ENCODE peak calls at places on chromosomes 1 and 21, in seven cellular contexts. One of them, this sample, is unnamed. For H3K4me1 and H3K36me3, the result is how much of the 10 kb centered on the place peaks cover.

GRCh38 chr1:235831148-235831547 is 35.6 kb downstream of the LYST start:
- DNase-seq in ovary: no peak
- DNase-seq in HAP-1: no peak
- DNase-seq in aorta: no peak
- DNase-seq in NT2/D1: no peak
- DNase-seq in CD8-positive, alpha-beta memory T cell: no peak
- DNase-seq in mucosa of descending colon: no peak
- DNase-seq in this sample: no peak

GRCh38 chr1:69070660-69071373 is 496.9 kb upstream of the LRRC7 start:
- DNase-seq in ovary: no peak
- DNase-seq in HAP-1: no peak
- DNase-seq in aorta: no peak
- DNase-seq in NT2/D1: no peak
- DNase-seq in CD8-positive, alpha-beta memory T cell: no peak
- DNase-seq in mucosa of descending colon: no peak
- DNase-seq in this sample: no peak

GRCh38 chr1:56477164-56478111 is 101.9 kb downstream of the PLPP3 start:
- DNase-seq in ovary: peak
- DNase-seq in HAP-1: peak
- DNase-seq in aorta: peak
- DNase-seq in NT2/D1: peak
- DNase-seq in CD8-positive, alpha-beta memory T cell: no peak
- DNase-seq in mucosa of descending colon: peak
- DNase-seq in this sample: no peak

GRCh38 chr1:244665771-244666217 is 12.9 kb downstream of the DESI2 start:
- DNase-seq in ovary: no peak
- DNase-seq in HAP-1: peak
- DNase-seq in aorta: no peak
- DNase-seq in NT2/D1: no peak
- DNase-seq in CD8-positive, alpha-beta memory T cell: no peak
- DNase-seq in mucosa of descending colon: no peak
- DNase-seq in this sample: no peak

GRCh38 chr1:218480691-218481099 is 135.6 kb downstream of the TGFB2 start:
- DNase-seq in ovary: no peak
- DNase-seq in HAP-1: no peak
- DNase-seq in aorta: no peak
- DNase-seq in NT2/D1: no peak
- DNase-seq in CD8-positive, alpha-beta memory T cell: no peak
- DNase-seq in mucosa of descending colon: no peak
- DNase-seq in this sample: no peak

GRCh38 chr1:16208270-16208987 is 4.0 kb downstream of the ARHGEF19 start:
- DNase-seq in ovary: no peak
- DNase-seq in HAP-1: no peak
- DNase-seq in aorta: no peak
- DNase-seq in NT2/D1: no peak
- DNase-seq in CD8-positive, alpha-beta memory T cell: no peak
- DNase-seq in mucosa of descending colon: no peak
- DNase-seq in this sample: no peak

GRCh38 chr1:2046225-2046917 is 3.8 kb upstream of the PRKCZ start:
- DNase-seq in ovary: no peak
- DNase-seq in HAP-1: peak
- DNase-seq in aorta: no peak
- DNase-seq in NT2/D1: peak
- DNase-seq in CD8-positive, alpha-beta memory T cell: no peak
- DNase-seq in mucosa of descending colon: peak
- DNase-seq in this sample: no peak

GRCh38 chr1:115193026-115193425 is 103.7 kb upstream of the TSPAN2 start:
- DNase-seq in ovary: no peak
- DNase-seq in HAP-1: no peak
- DNase-seq in aorta: no peak
- DNase-seq in NT2/D1: no peak
- DNase-seq in CD8-positive, alpha-beta memory T cell: no peak
- DNase-seq in mucosa of descending colon: no peak
- DNase-seq in this sample: no peak

GRCh38 chr1:173529106-173529505 is 52.0 kb downstream of the PRDX6 start:
- DNase-seq in ovary: no peak
- DNase-seq in HAP-1: no peak
- DNase-seq in aorta: no peak
- DNase-seq in NT2/D1: no peak
- DNase-seq in CD8-positive, alpha-beta memory T cell: no peak
- DNase-seq in mucosa of descending colon: no peak
- DNase-seq in this sample: no peak

GRCh38 chr1:152902676-152903075 is 5.7 kb upstream of the IVL start:
- DNase-seq in ovary: no peak
- DNase-seq in HAP-1: no peak
- DNase-seq in aorta: no peak
- DNase-seq in NT2/D1: no peak
- DNase-seq in CD8-positive, alpha-beta memory T cell: no peak
- DNase-seq in mucosa of descending colon: no peak
- DNase-seq in this sample: no peak

GRCh38 chr1:163928649-163929048 is 606.9 kb downstream of the NUF2 start:
- DNase-seq in ovary: no peak
- DNase-seq in HAP-1: peak
- DNase-seq in aorta: no peak
- DNase-seq in NT2/D1: peak
- DNase-seq in CD8-positive, alpha-beta memory T cell: no peak
- DNase-seq in mucosa of descending colon: no peak
- DNase-seq in this sample: no peak

GRCh38 chr1:118914379-118915161 is 73.6 kb downstream of the TBX15 start:
- DNase-seq in ovary: no peak
- DNase-seq in HAP-1: no peak
- DNase-seq in aorta: no peak
- DNase-seq in NT2/D1: no peak
- DNase-seq in CD8-positive, alpha-beta memory T cell: no peak
- DNase-seq in mucosa of descending colon: no peak
- DNase-seq in this sample: no peak

GRCh38 chr1:8025061-8025670 is 943 bp downstream of the ERRFI1 start:
- DNase-seq in ovary: no peak
- DNase-seq in HAP-1: no peak
- DNase-seq in aorta: no peak
- DNase-seq in NT2/D1: no peak
- DNase-seq in CD8-positive, alpha-beta memory T cell: no peak
- DNase-seq in mucosa of descending colon: no peak
- DNase-seq in this sample: no peak

GRCh38 chr1:1281533-1282321 is 1.5 kb downstream of the SCNN1D start:
- DNase-seq in ovary: peak
- DNase-seq in HAP-1: no peak
- DNase-seq in aorta: no peak
- DNase-seq in NT2/D1: no peak
- DNase-seq in CD8-positive, alpha-beta memory T cell: no peak
- DNase-seq in mucosa of descending colon: peak
- DNase-seq in this sample: no peak

GRCh38 chr1:43265431-43265830 is 4.4 kb upstream of the TMEM125 start:
- DNase-seq in ovary: no peak
- DNase-seq in HAP-1: no peak
- DNase-seq in aorta: no peak
- DNase-seq in NT2/D1: no peak
- DNase-seq in CD8-positive, alpha-beta memory T cell: no peak
- DNase-seq in mucosa of descending colon: no peak
- DNase-seq in this sample: no peak

GRCh38 chr21:33588485-33589335 is at the start of gene DONSON:
- DNase-seq in ovary: peak
- DNase-seq in HAP-1: peak
- DNase-seq in aorta: peak
- DNase-seq in NT2/D1: peak
- DNase-seq in CD8-positive, alpha-beta memory T cell: peak
- DNase-seq in mucosa of descending colon: peak
- DNase-seq in this sample: peak

GRCh38 chr1:156556354-156556753 is 16.0 kb downstream of the IQGAP3 start:
- DNase-seq in ovary: peak
- DNase-seq in HAP-1: no peak
- DNase-seq in aorta: no peak
- DNase-seq in NT2/D1: no peak
- DNase-seq in CD8-positive, alpha-beta memory T cell: no peak
- DNase-seq in mucosa of descending colon: no peak
- DNase-seq in this sample: no peak

DNA sequence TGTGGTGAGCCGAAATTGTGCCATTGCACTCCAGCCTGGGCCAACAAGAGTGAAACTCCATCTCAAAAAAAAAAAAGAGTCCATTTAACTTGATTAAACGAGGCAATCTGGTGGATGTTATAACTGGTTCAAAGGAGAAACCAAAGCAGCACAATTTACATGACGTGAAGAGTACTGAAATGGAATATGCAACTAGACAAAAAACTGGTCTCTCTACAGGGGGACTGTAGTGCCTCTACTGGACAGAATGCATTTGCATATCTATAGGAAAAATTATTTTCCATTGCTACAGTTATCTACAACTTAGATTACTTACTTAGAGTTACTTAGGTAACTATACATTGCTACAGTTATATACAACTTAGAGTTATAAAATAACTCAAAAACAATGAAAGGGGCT is 2.7 kb upstream of the CAPN2 start:
- DNase-seq in ovary: no peak
- DNase-seq in HAP-1: peak
- DNase-seq in aorta: no peak
- DNase-seq in NT2/D1: no peak
- DNase-seq in CD8-positive, alpha-beta memory T cell: no peak
- DNase-seq in mucosa of descending colon: no peak
- DNase-seq in this sample: no peak
- H3K4me1 ChIP-seq in ovary: under half
- H3K4me1 ChIP-seq in HAP-1: under half
- H3K4me1 ChIP-seq in aorta: under half
- H3K4me1 ChIP-seq in NT2/D1: under half
- H3K4me1 ChIP-seq in CD8-positive, alpha-beta memory T cell: under half
- H3K4me1 ChIP-seq in mucosa of descending colon: under half
- H3K4me1 ChIP-seq in this sample: under half

DNA sequence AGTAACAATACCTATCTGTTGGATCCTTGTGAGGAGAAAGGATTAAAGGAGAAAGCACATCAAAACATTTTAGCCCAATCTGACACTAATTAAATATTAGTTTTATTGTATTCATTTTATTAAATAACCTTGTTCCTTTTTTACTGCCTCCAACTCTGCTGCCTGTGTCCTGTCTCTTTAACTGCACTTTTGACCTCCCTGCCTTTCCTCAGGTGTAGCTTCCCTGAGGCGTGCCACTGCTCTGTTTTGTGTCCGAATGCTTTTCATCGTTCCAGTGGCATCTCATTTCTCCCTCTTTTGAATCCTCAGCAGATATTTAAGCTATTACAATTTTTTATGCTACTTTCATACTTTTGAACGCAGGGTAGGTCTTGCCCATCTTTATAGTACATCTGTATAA is 10.3 kb downstream of the SPRTN start:
- DNase-seq in ovary: no peak
- DNase-seq in HAP-1: no peak
- DNase-seq in aorta: no peak
- DNase-seq in NT2/D1: no peak
- DNase-seq in CD8-positive, alpha-beta memory T cell: no peak
- DNase-seq in mucosa of descending colon: no peak
- DNase-seq in this sample: no peak
- H3K36me3 ChIP-seq in ovary: under half
- H3K36me3 ChIP-seq in HAP-1: half or more
- H3K36me3 ChIP-seq in aorta: under half
- H3K36me3 ChIP-seq in NT2/D1: half or more
- H3K36me3 ChIP-seq in CD8-positive, alpha-beta memory T cell: half or more
- H3K36me3 ChIP-seq in mucosa of descending colon: under half
- H3K36me3 ChIP-seq in this sample: half or more

GRCh38 chr1:203186446-203187305 is at the start of gene CHI3L1:
- DNase-seq in ovary: peak
- DNase-seq in HAP-1: no peak
- DNase-seq in aorta: peak
- DNase-seq in NT2/D1: no peak
- DNase-seq in CD8-positive, alpha-beta memory T cell: no peak
- DNase-seq in mucosa of descending colon: no peak
- DNase-seq in this sample: no peak
- H3K4me1 ChIP-seq in ovary: under half
- H3K4me1 ChIP-seq in HAP-1: under half
- H3K4me1 ChIP-seq in aorta: under half
- H3K4me1 ChIP-seq in NT2/D1: under half
- H3K4me1 ChIP-seq in CD8-positive, alpha-beta memory T cell: under half
- H3K4me1 ChIP-seq in mucosa of descending colon: under half
- H3K4me1 ChIP-seq in this sample: under half

GRCh38 chr1:5856246-5856815 is 135.9 kb downstream of the NPHP4 start:
- DNase-seq in ovary: no peak
- DNase-seq in HAP-1: no peak
- DNase-seq in aorta: no peak
- DNase-seq in NT2/D1: no peak
- DNase-seq in CD8-positive, alpha-beta memory T cell: no peak
- DNase-seq in mucosa of descending colon: no peak
- DNase-seq in this sample: no peak
- H3K36me3 ChIP-seq in ovary: under half
- H3K36me3 ChIP-seq in HAP-1: under half
- H3K36me3 ChIP-seq in aorta: under half
- H3K36me3 ChIP-seq in NT2/D1: under half
- H3K36me3 ChIP-seq in CD8-positive, alpha-beta memory T cell: under half
- H3K36me3 ChIP-seq in mucosa of descending colon: under half
- H3K36me3 ChIP-seq in this sample: under half